ENCODE peak calls at places on chromosomes 16 and 17, in seven cellular contexts. W is T-helper 17 cell, R is GM23338, J is T-helper 2 cell, I is astrocyte of the cerebellum, Y is COR-L47, S is PC-9. H is an unnamed sample.
A peak's percentile ranks its signal among the peaks of the same experiment; 100 is the strongest.

GRCh38 chr16:19745286-19746018 is 27.4 kb downstream of the IQCK start:
- DNase-seq in I (peak; percentile 15), W (no peak), Y (no peak), R (no peak), S (no peak), J (no peak), H (no peak)

GRCh38 chr16:57279780-57280638 is 4.5 kb downstream of the PLLP start:
- DNase-seq in I (no peak), Y (no peak), R (no peak), W (no peak), S (peak; percentile 87), J (peak; percentile 68), H (no peak)

GRCh38 chr17:2343421-2343820 is 6.1 kb downstream of the SGSM2 start:
- DNase-seq in Y (no peak), W (no peak), S (no peak), I (no peak), J (no peak), R (no peak), H (no peak)

GRCh38 chr17:41496803-41497484 is 7.2 kb upstream of the KRT36 start:
- DNase-seq in W (peak; percentile 21), I (no peak), Y (peak; percentile 24), J (peak; percentile 76), R (peak; percentile 86), S (peak; percentile 87), H (peak; percentile 79)

GRCh38 chr16:66622863-66623262 is 18.4 kb downstream of the CMTM3 start:
- DNase-seq in W (no peak), J (no peak), R (no peak), Y (no peak), S (no peak), I (no peak), H (no peak)

GRCh38 chr17:17343896-17344506 is 40.8 kb downstream of the NT5M start:
- DNase-seq in R (no peak), S (no peak), I (no peak), J (no peak), Y (no peak), W (no peak), H (no peak)

GRCh38 chr17:2688351-2689342 is 22.9 kb downstream of the CLUH start:
- DNase-seq in Y (no peak), S (no peak), I (no peak), J (no peak), R (no peak), W (no peak), H (peak; percentile 85)

GRCh38 chr16:85253127-85253941 is 141.1 kb upstream of the CIBAR2 start:
- DNase-seq in W (peak; percentile 57), S (no peak), Y (no peak), R (peak; percentile 80), J (peak; percentile 38), I (no peak), H (peak; percentile 58)

GRCh38 chr16:87963400-87963799 is 12.2 kb downstream of the BANP start:
- DNase-seq in I (peak; percentile 69), Y (no peak), R (no peak), W (no peak), J (peak; percentile 85), S (peak; percentile 19), H (no peak)

GRCh38 chr16:9033125-9033830 is 58.2 kb upstream of the HAPSTR1 start:
- DNase-seq in W (no peak), R (peak; percentile 97), J (no peak), I (no peak), S (peak; percentile 59), Y (peak; percentile 9), H (peak; percentile 73)

GRCh38 chr17:50240876-50241275 is 33.4 kb upstream of the TMEM92 start:
- DNase-seq in J (no peak), Y (no peak), I (no peak), S (no peak), W (no peak), R (no peak), H (no peak)

GRCh38 chr17:76682306-76682705 is 28.5 kb downstream of the MXRA7 start:
- DNase-seq in Y (no peak), W (no peak), I (peak; percentile 38), R (no peak), J (no peak), S (no peak), H (no peak)

GRCh38 chr17:76753061-76753961 is 15.4 kb downstream of the MFSD11 start:
- DNase-seq in Y (no peak), J (peak; percentile 52), W (no peak), R (no peak), I (no peak), S (no peak), H (no peak)

GRCh38 chr17:16371742-16372141 is 9.1 kb upstream of the UBB start:
- DNase-seq in I (no peak), R (no peak), S (no peak), Y (no peak), J (no peak), W (no peak), H (no peak)

GRCh38 chr16:3727806-3728381 is 10.6 kb upstream of the TRAP1 start:
- DNase-seq in W (no peak), J (no peak), S (no peak), I (no peak), R (no peak), Y (no peak), H (peak; percentile 39)

GRCh38 chr17:78040561-78041400 is 82.3 kb downstream of the TNRC6C start:
- DNase-seq in Y (peak; percentile 76), W (no peak), J (peak; percentile 59), I (peak; percentile 35), S (no peak), R (peak; percentile 27), H (peak; percentile 77)

GRCh38 chr16:79698341-79698753 is 97.8 kb upstream of the MAF start:
- DNase-seq in I (no peak), J (no peak), W (no peak), S (no peak), Y (no peak), R (no peak), H (no peak)

GRCh38 chr17:21105081-21105480 is 21.7 kb upstream of the DHRS7B start:
- DNase-seq in R (no peak), Y (no peak), W (no peak), J (no peak), I (no peak), S (no peak), H (no peak)

GRCh38 chr16:27040671-27041070 is 26.1 kb upstream of the C16orf82 start:
- DNase-seq in S (no peak), I (no peak), J (no peak), Y (no peak), W (no peak), R (no peak), H (no peak)

H was measured in WERI-Rb-1.